ENCODE peak calls at places on chromosomes 12 and 14, in four cellular contexts. Q is CD4-positive, alpha-beta T cell; H is CD4-positive, alpha-beta memory T cell; A is thoracic aorta. D is an unnamed sample. For H3K9me3, the result is how much of the 10 kb centered on the place peaks cover.

GRCh38 chr12:88225776-88226175 is 83.7 kb downstream of the TMTC3 start:
- DNase-seq in Q (no peak), H (no peak), A (no peak), D (no peak)

GRCh38 chr12:96034631-96035282 is 630 bp downstream of the LTA4H start:
- DNase-seq in A (no peak), Q (no peak), H (no peak), D (peak)

GRCh38 chr14:93005838-93006237 is 82.9 kb downstream of the CHGA start:
- DNase-seq in A (no peak), Q (no peak), H (no peak), D (no peak)

GRCh38 chr14:61569783-61570182 is 125.5 kb upstream of the HIF1A start:
- DNase-seq in Q (peak), A (no peak), H (peak), D (peak)

GRCh38 chr12:57803317-57803893 is 15.1 kb downstream of the AVIL start:
- DNase-seq in Q (no peak), H (peak), A (peak), D (no peak)

GRCh38 chr14:89466939-89467338 is 49.9 kb upstream of the FOXN3 start:
- DNase-seq in A (no peak), Q (no peak), H (no peak), D (no peak)

GRCh38 chr12:41511247-41511646 is 323.1 kb downstream of the PDZRN4 start:
- DNase-seq in H (no peak), A (no peak), Q (no peak), D (no peak)

GRCh38 chr12:31578632-31579031 is 12.3 kb downstream of the DENND5B start:
- DNase-seq in H (no peak), A (no peak), Q (no peak), D (no peak)

GRCh38 chr14:59534361-59534987 is 42.1 kb downstream of the CCDC175 start:
- DNase-seq in H (no peak), Q (no peak), A (no peak), D (no peak)

GRCh38 chr12:50960130-50960529 is 7.8 kb downstream of the HIGD1C start:
- DNase-seq in H (no peak), Q (no peak), A (no peak), D (no peak)

GRCh38 chr14:55749201-55749812 is 169.3 kb downstream of the KTN1 start:
- DNase-seq in Q (no peak), H (no peak), A (no peak), D (no peak)

GRCh38 chr12:14366211-14366762 is 805 bp downstream of the ATF7IP start:
- DNase-seq in Q (no peak), H (no peak), A (no peak), D (no peak)

GRCh38 chr12:117412465-117413190 is 51.2 kb upstream of the NOS1 start:
- DNase-seq in Q (no peak), A (no peak), H (no peak), D (no peak)

GRCh38 chr14:59895721-59896120 is 24.2 kb upstream of the LRRC9 start:
- DNase-seq in A (no peak), Q (no peak), H (no peak), D (no peak)

GRCh38 chr12:50057896-50058670 is 687 bp downstream of the ASIC1 start:
- DNase-seq in H (no peak), A (no peak), Q (no peak), D (no peak)

GRCh38 chr12:128114485-128114884 is 152.5 kb upstream of the TMEM132C start:
- DNase-seq in A (no peak), H (no peak), Q (no peak), D (no peak)
- H3K9me3 ChIP-seq in A (under half), H (under half), Q (under half), D (under half)

DNA sequence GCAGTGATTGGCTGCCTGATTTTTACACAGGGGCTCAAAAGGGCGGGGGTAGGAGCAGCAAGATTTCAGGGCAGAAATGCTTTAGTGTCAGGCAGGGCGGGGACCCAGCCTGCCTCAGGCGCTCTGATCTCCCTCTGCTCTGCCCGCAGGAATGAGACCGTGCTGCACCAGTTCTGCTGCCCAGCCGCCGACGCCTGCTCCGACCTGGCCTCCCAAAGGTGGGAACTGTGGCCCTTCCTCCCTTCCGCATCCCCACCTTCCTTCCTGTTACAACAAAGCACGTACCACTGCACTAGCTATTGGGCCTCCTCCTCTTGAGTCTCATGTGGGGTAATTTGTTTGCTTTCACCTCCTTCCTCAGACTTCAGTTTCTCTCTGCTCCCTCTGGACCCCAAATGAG is 32.4 kb downstream of the IQSEC3 start:
- DNase-seq in Q (no peak), A (no peak), H (no peak), D (no peak)
- H3K9me3 ChIP-seq in Q (under half), A (under half), H (under half), D (under half)

DNA sequence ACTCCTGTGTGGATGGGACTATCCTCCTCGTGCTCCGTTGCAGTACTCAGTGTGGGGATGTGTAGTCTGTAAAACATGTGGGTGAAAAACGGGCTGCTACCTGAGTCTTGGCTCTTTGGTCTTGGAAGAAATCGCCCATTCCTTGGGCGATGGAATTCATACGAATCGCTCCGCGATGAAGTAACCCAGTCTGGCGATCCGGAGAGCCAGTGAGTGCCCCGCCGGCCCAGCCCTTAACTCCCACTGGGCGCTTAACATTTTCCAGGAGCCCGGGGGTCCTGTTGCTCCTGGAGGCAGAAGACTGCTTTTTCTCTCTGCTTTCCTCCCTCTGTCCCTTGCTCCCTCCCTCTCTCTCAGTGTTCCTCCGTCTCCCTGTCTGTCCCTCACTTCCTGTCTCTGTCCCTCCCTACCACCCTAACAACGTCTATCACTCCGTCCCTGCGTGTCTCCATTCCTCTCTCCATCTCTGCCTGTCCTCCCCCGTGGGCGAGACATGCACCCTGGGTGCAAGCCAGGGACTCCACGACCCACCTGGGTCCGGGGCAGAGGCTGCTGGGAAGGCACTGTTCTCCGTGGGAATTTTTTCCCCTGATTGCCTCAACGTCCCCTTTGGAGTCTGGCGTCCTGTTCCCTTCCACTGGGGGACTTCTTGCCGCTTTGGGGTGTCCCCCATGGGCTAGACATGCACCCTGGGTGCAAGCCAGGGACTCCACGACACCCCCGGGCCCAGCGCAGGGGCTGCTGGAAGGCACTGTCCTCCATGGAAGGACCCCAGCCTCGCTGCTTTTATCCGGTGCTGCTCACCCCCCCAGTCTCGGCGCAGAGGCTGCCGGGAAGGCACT is 188.6 kb downstream of the ALG10 start:
- DNase-seq in A (no peak), Q (no peak), H (no peak), D (no peak)
- H3K9me3 ChIP-seq in A (under half), Q (under half), H (under half), D (under half)

GRCh38 chr12:133083345-133083744 is 2.6 kb downstream of the ZNF140 start:
- DNase-seq in H (no peak), A (no peak), Q (no peak), D (no peak)
- H3K9me3 ChIP-seq in H (under half), A (half or more), Q (half or more), D (half or more)

DNA sequence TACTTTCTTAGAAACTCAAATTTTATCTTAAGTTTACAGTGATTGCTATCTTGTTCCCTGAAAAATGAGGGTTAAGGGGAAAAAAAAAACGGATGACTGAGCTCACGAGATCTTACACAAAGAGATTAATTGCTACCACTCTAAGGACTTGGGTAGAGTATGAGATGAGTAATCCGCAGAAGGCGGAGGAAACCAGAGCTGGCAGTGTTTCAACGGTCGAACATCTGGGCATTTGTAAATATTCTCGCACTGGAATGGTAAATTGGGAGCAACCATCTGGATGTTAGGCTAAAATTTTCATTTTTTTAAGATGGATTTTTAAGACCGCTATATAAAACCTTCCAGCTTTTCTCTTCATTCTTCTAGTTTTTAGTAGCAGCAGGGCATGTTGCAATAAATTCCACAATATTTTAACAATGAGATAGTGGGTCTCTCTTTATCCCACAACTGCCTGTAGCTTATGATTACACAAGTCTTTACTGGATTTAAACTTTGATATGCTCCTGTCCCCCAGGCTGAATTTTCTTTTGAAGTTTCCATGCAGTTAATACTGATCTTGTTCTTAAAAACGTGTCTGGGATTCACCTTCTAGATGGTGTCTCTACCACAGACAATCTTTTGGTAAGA is 1324.1 kb downstream of the AACS start:
- DNase-seq in A (no peak), Q (no peak), H (no peak), D (no peak)
- H3K9me3 ChIP-seq in A (under half), Q (under half), H (under half), D (under half)

GRCh38 chr12:121787063-121787774 is 6.3 kb downstream of the RHOF start:
- DNase-seq in A (no peak), H (peak), Q (no peak), D (peak)

GRCh38 chr12:121784460-121784859 is 9.0 kb downstream of the RHOF start:
- DNase-seq in H (no peak), Q (no peak), A (no peak), D (no peak)

GRCh38 chr12:121788176-121788818 is 5.2 kb downstream of the RHOF start:
- DNase-seq in A (no peak), H (no peak), Q (no peak), D (no peak)

GRCh38 chr12:121783771-121784170 is 9.7 kb downstream of the RHOF start:
- DNase-seq in A (no peak), H (no peak), Q (no peak), D (no peak)

DNA sequence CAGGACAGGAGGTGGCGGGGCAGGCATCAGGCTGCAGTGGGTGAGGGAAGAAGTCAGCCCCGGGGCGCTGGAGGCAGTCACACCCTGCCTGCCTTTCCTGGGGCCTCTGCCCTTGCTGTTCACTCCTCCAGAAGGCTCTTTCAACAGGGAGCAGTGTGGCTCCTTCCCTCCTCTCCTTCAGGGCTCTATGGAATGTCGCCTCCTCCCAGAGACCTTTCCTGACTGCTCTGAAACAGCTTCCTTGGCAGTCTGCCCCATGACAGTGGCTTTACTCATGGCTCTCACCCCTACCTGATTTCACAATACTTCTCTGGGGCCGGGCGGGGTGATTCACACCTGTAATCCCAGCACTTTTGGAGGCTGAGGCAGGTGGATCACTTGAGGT is 7.1 kb downstream of the RHOF start:
- DNase-seq in Q (peak), H (peak), A (no peak), D (peak)
- H3K9me3 ChIP-seq in Q (under half), H (under half), A (under half), D (under half)

GRCh38 chr14:20176330-20176729 is 14.4 kb upstream of the OR11G2 start:
- DNase-seq in Q (no peak), A (no peak), H (no peak), D (no peak)
- H3K9me3 ChIP-seq in Q (under half), A (under half), H (under half), D (under half)

GRCh38 chr14:20179880-20180279 is 10.8 kb upstream of the OR11G2 start:
- DNase-seq in H (no peak), Q (no peak), A (no peak), D (no peak)

GRCh38 chr14:20179218-20179617 is 11.5 kb upstream of the OR11G2 start:
- DNase-seq in H (no peak), A (no peak), Q (no peak), D (no peak)

DNA sequence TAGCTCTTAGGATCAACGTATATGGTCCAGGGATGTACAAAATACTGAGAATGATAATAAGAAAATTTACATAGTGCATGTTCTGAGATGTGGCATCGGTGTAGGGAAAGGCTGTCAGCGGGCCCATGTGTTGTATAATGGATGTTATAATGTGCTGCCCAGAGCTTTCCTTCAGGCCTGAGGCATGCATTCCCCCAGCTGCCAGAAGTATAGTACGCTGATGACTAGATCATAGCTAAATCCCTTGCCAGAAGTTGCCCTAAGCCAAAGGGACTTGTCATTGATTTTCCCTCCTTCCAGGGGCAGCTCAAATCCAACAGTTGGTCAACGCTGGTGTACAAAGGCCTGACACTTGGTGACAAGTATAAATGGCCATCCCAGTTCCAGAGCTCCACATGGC is 6.5 kb upstream of the OR11G2 start:
- DNase-seq in H (no peak), A (no peak), Q (no peak), D (no peak)
- H3K9me3 ChIP-seq in H (under half), A (under half), Q (under half), D (under half)

DNA sequence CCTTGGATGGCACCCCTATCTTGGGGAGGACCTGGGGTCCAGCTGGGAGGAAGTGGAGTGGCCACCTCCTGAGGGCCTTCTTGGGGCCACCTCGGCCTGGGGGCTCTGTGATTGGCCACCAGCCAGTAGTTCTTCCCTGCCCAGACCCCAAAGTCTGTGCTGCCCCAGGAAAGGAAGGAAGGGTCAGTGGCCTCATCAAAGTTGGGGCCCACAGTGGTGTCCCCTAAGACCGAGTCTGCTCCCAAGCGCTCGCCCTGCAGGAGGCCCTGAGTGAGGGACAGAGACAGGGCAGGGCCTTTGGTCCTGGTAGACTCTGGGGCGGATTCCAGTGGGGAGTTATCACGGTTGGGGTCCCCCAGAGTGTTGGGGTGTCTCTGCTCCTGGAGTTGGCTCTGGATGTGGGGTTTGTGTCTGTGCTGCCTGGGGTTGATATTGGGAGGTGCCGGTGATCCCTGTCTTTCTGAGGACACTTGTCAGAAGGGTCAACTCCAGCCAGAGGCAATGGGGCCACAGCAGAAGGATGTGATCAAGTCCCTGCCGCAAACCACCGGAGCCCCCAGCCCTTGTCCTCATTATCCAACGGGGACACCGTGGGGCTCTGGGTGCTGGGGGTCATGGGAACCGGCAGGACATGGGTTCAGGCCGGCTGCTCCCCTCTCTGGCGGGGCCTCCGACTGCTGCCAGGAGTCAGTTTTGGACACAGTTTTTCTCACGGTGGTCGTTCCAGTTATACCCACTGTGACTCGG is 364.3 kb downstream of the TMEM121 start:
- DNase-seq in H (no peak), Q (no peak), A (no peak), D (no peak)
- H3K9me3 ChIP-seq in H (under half), Q (under half), A (under half), D (under half)

GRCh38 chr12:34163443-34163842 is 141.1 kb downstream of the ALG10 start:
- DNase-seq in Q (no peak), A (no peak), H (no peak), D (no peak)
- H3K9me3 ChIP-seq in Q (under half), A (under half), H (under half), D (under half)

D was measured in CD8-positive, alpha-beta memory T cell.